ENCODE peak calls at places on chromosome 2, in five cellular contexts. W is cardiac muscle cell, L is brain microvascular endothelial cell, U is sigmoid colon, D is stomach. Z is an unnamed sample.

GRCh38 chr2:54579682-54580349 is 123.7 kb downstream of the SPTBN1 start:
- DNase-seq in W (no peak), L (no peak), D (peak; percentile 57), U (no peak), Z (no peak)

GRCh38 chr2:138329167-138329566 is 172.4 kb upstream of the SPOPL start:
- DNase-seq in W (no peak), U (no peak), L (no peak), D (no peak), Z (no peak)

GRCh38 chr2:118604346-118604745 is 243.1 kb downstream of the EN1 start:
- DNase-seq in L (no peak), U (no peak), D (no peak), W (no peak), Z (no peak)

GRCh38 chr2:105675841-105676240 is 68.9 kb upstream of the NCK2 start:
- DNase-seq in L (no peak), W (peak; percentile 19), D (no peak), U (no peak), Z (no peak)

GRCh38 chr2:231707625-231708049 is 688 bp upstream of the PTMA start:
- DNase-seq in L (no peak), D (no peak), U (no peak), W (peak; percentile 71), Z (no peak)

GRCh38 chr2:52445720-52446119 is 1321.9 kb upstream of the CHAC2 start:
- DNase-seq in L (no peak), W (no peak), D (no peak), U (no peak), Z (no peak)

GRCh38 chr2:79437416-79438281 is 75.2 kb upstream of the CTNNA2 start:
- DNase-seq in W (no peak), D (no peak), L (no peak), U (no peak), Z (no peak)

GRCh38 chr2:132383956-132384355 is 32.6 kb upstream of the GPR39 start:
- DNase-seq in D (no peak), W (no peak), L (no peak), U (no peak), Z (no peak)

GRCh38 chr2:66790651-66791181 is 355.8 kb downstream of the MEIS1 start:
- DNase-seq in D (no peak), W (peak; percentile 24), L (peak; percentile 51), U (peak; percentile 76), Z (no peak)

GRCh38 chr2:176092270-176093144 is at the start of gene HOXD13:
- DNase-seq in L (no peak), U (peak; percentile 95), D (peak; percentile 17), W (no peak), Z (no peak)

GRCh38 chr2:165277295-165277694 is 38.1 kb downstream of the SCN2A start:
- DNase-seq in D (no peak), U (no peak), L (no peak), W (no peak), Z (no peak)

GRCh38 chr2:171287606-171288005 is 126.9 kb upstream of the TLK1 start:
- DNase-seq in L (no peak), U (no peak), W (peak; percentile 41), D (no peak), Z (no peak)

GRCh38 chr2:10232096-10232815 is 70.4 kb upstream of the HPCAL1 start:
- DNase-seq in L (no peak), U (peak; percentile 55), D (no peak), W (no peak), Z (peak; percentile 43)

GRCh38 chr2:200756618-200757321 is 54.9 kb upstream of the BZW1 start:
- DNase-seq in U (no peak), W (peak; percentile 61), D (no peak), L (peak; percentile 87), Z (no peak)

GRCh38 chr2:163255086-163255485 is 416.5 kb upstream of the KCNH7 start:
- DNase-seq in W (no peak), U (no peak), L (no peak), D (no peak), Z (no peak)

GRCh38 chr2:47300609-47301276 is 102.2 kb upstream of the MSH2 start:
- DNase-seq in U (no peak), W (no peak), D (no peak), L (no peak), Z (no peak)

GRCh38 chr2:133262888-133263287 is 305.4 kb downstream of the NCKAP5 start:
- DNase-seq in W (no peak), D (no peak), U (no peak), L (no peak), Z (no peak)

GRCh38 chr2:68643011-68643873 is at the start of gene PROKR1:
- DNase-seq in W (peak; percentile 36), U (no peak), D (peak; percentile 57), L (no peak), Z (peak; percentile 71)

GRCh38 chr2:126482582-126483464 is 173.1 kb upstream of the GYPC start:
- DNase-seq in U (no peak), L (no peak), D (no peak), W (peak; percentile 2), Z (no peak)

GRCh38 chr2:100417745-100418090 is 250 bp upstream of the CHST10 start:
- DNase-seq in U (no peak), W (no peak), L (no peak), D (no peak), Z (no peak)

GRCh38 chr2:159064446-159065301 is 96.2 kb downstream of the TANC1 start:
- DNase-seq in W (peak; percentile 67), U (no peak), D (no peak), L (peak; percentile 43), Z (no peak)

GRCh38 chr2:118994778-118995177 is 52.8 kb downstream of the MARCO start:
- DNase-seq in D (no peak), L (no peak), U (no peak), W (no peak), Z (no peak)

GRCh38 chr2:64453710-64454315 is at the start of gene LGALSL:
- DNase-seq in U (peak; percentile 86), W (peak; percentile 57), L (peak; percentile 11), D (peak; percentile 90), Z (peak; percentile 90)

GRCh38 chr2:152718909-152719645 is 657 bp downstream of the ARL6IP6 start:
- DNase-seq in W (peak; percentile 22), D (peak; percentile 51), L (peak; percentile 9), U (peak; percentile 65), Z (no peak)

GRCh38 chr2:203808041-203808750 is 59.4 kb upstream of the CTLA4 start:
- DNase-seq in L (peak; percentile 97), W (peak; percentile 96), U (no peak), D (no peak), Z (no peak)

GRCh38 chr2:112254466-112255240 is at the start of gene ZC3H8:
- DNase-seq in L (peak; percentile 82), D (peak; percentile 96), W (peak; percentile 90), U (peak; percentile 96), Z (peak; percentile 96)
- TF ChIP-seq CTCF in L (no peak), D (no peak), W (no peak), U (no peak), Z (no peak)

GRCh38 chr2:219462349-219462748 is 27.7 kb downstream of the SPEG start:
- DNase-seq in U (no peak), W (no peak), D (no peak), L (no peak), Z (no peak)
- H3K4me3 ChIP-seq in U (no peak overlapping the region), W (no peak overlapping the region), D (no peak overlapping the region), L (no peak overlapping the region), Z (no peak overlapping the region)

DNA sequence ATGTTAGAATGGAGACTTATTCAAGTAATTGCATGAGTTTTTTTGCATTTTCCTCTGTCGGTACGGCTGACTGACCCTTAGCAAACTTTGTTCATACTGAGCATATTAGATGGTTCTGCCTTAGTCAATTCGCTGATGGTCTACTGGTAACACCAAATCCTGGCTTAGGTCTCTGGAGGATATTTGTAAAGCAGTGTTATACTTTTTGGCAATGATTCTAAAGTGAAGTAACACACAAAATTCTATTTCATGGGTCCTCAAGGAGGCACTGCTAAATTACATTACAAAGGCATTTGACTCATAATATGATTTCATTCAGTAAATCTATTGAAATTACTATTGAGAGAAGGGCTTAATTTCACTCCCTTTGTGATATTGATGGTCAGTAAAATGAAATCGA is 246.8 kb upstream of the RASGRP3 start:
- DNase-seq in U (no peak), W (no peak), D (no peak), L (no peak), Z (no peak)
- TF ChIP-seq CTCF in U (no peak), W (no peak), D (no peak), L (no peak), Z (no peak)

DNA sequence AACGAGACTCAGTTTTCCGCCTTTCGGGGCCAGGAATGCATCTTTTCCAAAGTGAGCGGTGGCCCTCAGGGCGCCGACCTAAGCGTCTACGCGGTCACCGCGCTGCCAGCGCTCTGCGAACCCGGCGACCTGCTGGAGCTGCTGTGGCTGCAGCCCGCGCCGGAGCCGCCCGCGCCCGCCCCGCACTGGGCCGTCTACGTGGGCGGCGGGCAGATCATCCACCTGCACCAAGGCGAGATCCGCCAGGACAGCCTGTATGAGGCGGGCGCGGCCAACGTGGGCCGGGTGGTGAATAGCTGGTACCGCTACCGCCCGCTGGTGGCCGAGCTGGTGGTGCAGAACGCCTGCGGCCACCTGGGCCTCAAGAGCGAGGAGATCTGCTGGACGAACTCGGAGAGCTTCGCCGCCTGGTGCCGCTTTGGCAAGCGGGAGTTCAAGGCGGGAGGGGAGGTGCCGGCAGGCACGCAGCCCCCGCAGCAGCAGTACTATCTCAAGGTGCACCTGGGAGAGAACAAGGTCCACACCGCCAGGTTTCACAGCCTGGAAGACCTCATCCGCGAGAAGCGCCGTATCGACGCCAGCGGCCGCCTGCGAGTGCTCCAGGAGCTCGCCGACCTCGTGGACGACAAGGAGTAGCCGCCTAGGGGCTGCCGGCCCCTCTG is 1.8 kb downstream of the LRATD1 start:
- DNase-seq in U (peak; percentile 89), W (peak; percentile 45), L (peak; percentile 43), D (peak; percentile 93), Z (peak; percentile 86)
- H3K4me3 ChIP-seq in U (peak overlapping the region; percentile 43), W (peak overlapping the region; percentile 36), L (peak overlapping the region; percentile 60), D (peak overlapping the region; percentile 54), Z (peak overlapping the region; percentile 40)

DNA sequence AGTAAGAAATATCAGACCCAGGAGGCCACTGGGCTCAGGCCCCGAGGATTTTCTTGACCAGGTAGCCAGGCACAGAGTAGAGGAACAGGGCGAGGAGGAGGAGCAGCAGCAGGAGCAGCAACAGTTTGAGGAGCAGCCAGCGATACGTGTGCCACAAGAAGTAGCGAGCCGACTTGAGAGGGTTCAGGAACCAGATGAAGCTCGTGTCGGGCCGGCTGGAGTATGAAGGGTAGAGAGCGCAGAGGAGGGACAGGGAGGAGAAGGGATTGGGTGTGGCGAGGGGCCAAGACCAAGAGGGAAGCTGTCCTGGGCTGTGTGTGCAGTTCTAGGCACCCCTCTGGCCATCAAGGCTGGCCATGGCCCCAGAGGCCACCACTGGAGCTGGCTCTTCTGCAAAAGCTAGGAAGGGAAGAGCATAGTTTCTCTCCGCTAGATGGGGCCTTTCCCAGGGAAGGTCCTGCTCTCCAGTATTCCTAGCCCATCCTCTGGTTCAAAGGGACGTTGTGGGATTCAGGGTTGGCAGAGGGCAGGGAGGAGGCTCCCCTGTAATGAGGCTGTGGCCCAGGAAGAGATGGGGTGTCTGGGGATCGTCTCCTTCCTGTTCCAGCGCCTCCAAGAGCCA is 17.8 kb downstream of the OTOF start:
- DNase-seq in L (no peak), U (no peak), W (no peak), D (no peak), Z (peak; percentile 38)
- TF ChIP-seq CTCF in L (peak; percentile 36), U (no peak), W (peak; percentile 29), D (no peak), Z (no peak)